ENCODE peak calls at places on chromosomes 1 and 21, in six cellular contexts. S is hepatocyte, B is AG04450, U is K562, G is left ventricle myocardium inferior, Z is breast epithelium. K is an unnamed sample. For H3K27me3, the result is how much of the 10 kb centered on the place peaks cover.

GRCh38 chr1:246934777-246935176 is 3.0 kb upstream of the AHCTF1 start:
- DNase-seq in Z (no peak), G (no peak), U (no peak), S (no peak), B (no peak), K (no peak)

GRCh38 chr1:192805832-192806323 is 3.0 kb upstream of the RGS2 start:
- DNase-seq in G (no peak), Z (no peak), S (peak), U (peak), B (peak), K (peak)

GRCh38 chr1:3886106-3886670 is 13.9 kb downstream of the C1orf174 start:
- DNase-seq in S (no peak), U (no peak), Z (no peak), G (no peak), B (no peak), K (no peak)

GRCh38 chr1:214700381-214700780 is 97.4 kb downstream of the CENPF start:
- DNase-seq in B (no peak), S (no peak), Z (no peak), G (no peak), U (no peak), K (no peak)

GRCh38 chr1:118863688-118864087 is 124.5 kb downstream of the TBX15 start:
- DNase-seq in U (no peak), B (no peak), S (no peak), Z (no peak), G (no peak), K (no peak)

GRCh38 chr1:160625725-160626498 is 20.9 kb downstream of the SLAMF1 start:
- DNase-seq in B (no peak), U (peak), Z (no peak), G (no peak), S (no peak), K (no peak)

GRCh38 chr21:17501107-17502006 is 11.5 kb upstream of the CXADR start:
- DNase-seq in G (no peak), U (no peak), S (peak), Z (no peak), B (no peak), K (no peak)

GRCh38 chr1:198892065-198892464 is 253.2 kb downstream of the PTPRC start:
- DNase-seq in U (no peak), S (no peak), Z (no peak), G (no peak), B (peak), K (no peak)

GRCh38 chr1:93594603-93594880 is 87.1 kb downstream of the BCAR3 start:
- DNase-seq in Z (no peak), U (no peak), S (no peak), G (no peak), B (no peak), K (no peak)

GRCh38 chr1:93593868-93594602 is 87.6 kb downstream of the BCAR3 start:
- DNase-seq in Z (no peak), U (no peak), G (no peak), S (peak), B (no peak), K (no peak)

GRCh38 chr1:93595749-93596148 is 85.9 kb downstream of the BCAR3 start:
- DNase-seq in B (no peak), S (no peak), U (no peak), G (no peak), Z (no peak), K (no peak)

GRCh38 chr1:93596329-93597089 is 85.1 kb downstream of the BCAR3 start:
- DNase-seq in U (no peak), G (no peak), B (no peak), S (no peak), Z (no peak), K (no peak)

GRCh38 chr1:93595266-93595665 is 86.4 kb downstream of the BCAR3 start:
- DNase-seq in U (no peak), B (no peak), S (no peak), G (no peak), Z (no peak), K (no peak)
- H3K27ac ChIP-seq in U (no peak), B (no peak), S (peak), G (peak), Z (peak), K (no peak)

DNA sequence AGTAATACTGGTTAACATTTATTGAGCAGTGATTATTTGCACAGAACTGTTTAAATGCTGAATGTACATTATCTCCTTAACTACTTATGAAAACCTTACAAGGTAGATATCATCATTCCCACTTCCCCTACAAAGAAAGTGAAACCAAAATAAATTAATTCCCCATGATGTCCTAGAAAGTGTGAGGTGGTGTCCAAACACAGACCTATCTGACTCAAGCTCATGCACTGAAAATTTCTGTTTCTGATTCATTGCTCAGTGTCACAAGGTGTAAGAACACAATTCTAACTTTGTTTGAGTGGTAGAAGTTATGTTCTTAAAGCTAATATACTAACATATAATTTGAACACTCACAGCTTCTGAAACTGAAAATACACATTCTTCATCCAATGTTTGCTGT is 178.7 kb downstream of the MRPL39 start:
- DNase-seq in B (no peak), U (no peak), S (no peak), G (no peak), Z (no peak), K (peak)
- H3K27me3 ChIP-seq in B (under half), U (under half), S (under half), G (under half), Z (under half), K (under half)

GRCh38 chr1:54272772-54273091 is 72.8 kb downstream of the MRPL37 start:
- DNase-seq in G (no peak), U (no peak), Z (no peak), S (no peak), B (no peak), K (no peak)
- TF ChIP-seq CTCF in G (no peak), U (no peak), Z (no peak), S (no peak), B (no peak), K (no peak)

GRCh38 chr1:48177257-48177656 is 45.3 kb upstream of the SLC5A9 start:
- DNase-seq in G (no peak), Z (no peak), U (peak), B (no peak), S (no peak), K (no peak)

GRCh38 chr1:48187969-48188563 is 34.5 kb upstream of the SLC5A9 start:
- DNase-seq in Z (no peak), B (no peak), U (no peak), G (no peak), S (no peak), K (no peak)

DNA sequence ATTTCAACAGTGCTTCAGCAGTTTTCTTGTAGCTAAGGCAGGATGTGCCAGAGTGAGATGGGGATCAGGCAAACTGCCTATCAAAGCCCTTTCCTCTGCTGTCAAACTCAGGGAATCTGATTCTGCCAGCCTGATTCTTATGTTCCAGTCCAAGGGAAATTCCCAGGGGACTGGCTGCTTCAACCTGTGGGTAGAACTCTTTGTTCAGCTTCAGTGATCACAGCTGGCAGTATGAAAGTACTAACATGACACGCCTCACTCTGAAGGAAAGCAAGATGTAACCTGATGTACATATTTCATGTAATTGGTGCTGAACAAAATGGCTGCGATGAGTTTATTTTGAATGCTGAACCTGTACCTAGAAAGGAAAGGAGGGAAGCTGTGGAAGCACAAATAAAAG is 40.1 kb upstream of the SLC5A9 start:
- DNase-seq in U (no peak), Z (no peak), S (no peak), B (no peak), G (no peak), K (no peak)
- H3K27ac ChIP-seq in U (no peak), Z (no peak), S (no peak), B (no peak), G (no peak), K (no peak)

DNA sequence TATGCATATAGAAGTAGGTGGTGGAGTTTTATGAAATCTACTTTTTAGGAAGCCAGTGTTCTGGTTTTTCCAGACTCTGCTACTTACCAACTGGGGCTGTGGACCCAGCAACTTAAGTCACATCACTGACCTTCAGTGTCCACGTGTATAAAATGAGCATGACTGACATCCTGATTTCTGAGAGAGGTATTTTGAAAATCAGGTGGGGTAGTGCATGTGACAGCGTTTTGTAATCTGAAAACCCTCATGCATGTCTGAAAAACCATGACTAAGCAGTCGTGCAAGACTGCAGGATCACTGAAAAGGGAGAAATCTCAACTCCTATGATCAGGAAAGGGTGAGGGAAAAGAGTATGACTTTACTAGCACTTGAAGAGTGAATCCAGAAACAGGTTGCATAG is 26.1 kb downstream of the CR1L start:
- DNase-seq in B (no peak), G (no peak), S (no peak), Z (no peak), U (peak), K (peak)
- H3K27me3 ChIP-seq in B (under half), G (half or more), S (under half), Z (under half), U (under half), K (under half)

K was measured in MM.1S.